ENCODE peak calls at places on chromosomes 1 and 21, in four cellular contexts. One of them, this sample, is unnamed.

GRCh38 chr1:225431081-225431863 is 3.4 kb upstream of the LBR start:
- DNase-seq in stimulated activated CD4-positive, alpha-beta T cell treated with anti-CD3 and anti-CD28 coated beads, TNF-alpha, amount 100 ng/mL, for 4 hours: no peak
- DNase-seq in NCI-H1105: no peak
- DNase-seq in non-pigmented ciliary epithelial cell: no peak
- DNase-seq in this sample: no peak

GRCh38 chr1:32989160-32989894 is 24.7 kb upstream of the RNF19B start:
- DNase-seq in stimulated activated CD4-positive, alpha-beta T cell treated with anti-CD3 and anti-CD28 coated beads, TNF-alpha, amount 100 ng/mL, for 4 hours: no peak
- DNase-seq in NCI-H1105: no peak
- DNase-seq in non-pigmented ciliary epithelial cell: peak
- DNase-seq in this sample: peak

GRCh38 chr21:44887126-44887806 is 13.8 kb upstream of the PTTG1IP start:
- DNase-seq in stimulated activated CD4-positive, alpha-beta T cell treated with anti-CD3 and anti-CD28 coated beads, TNF-alpha, amount 100 ng/mL, for 4 hours: no peak
- DNase-seq in NCI-H1105: no peak
- DNase-seq in non-pigmented ciliary epithelial cell: no peak
- DNase-seq in this sample: no peak

GRCh38 chr21:42852925-42853570 is 26.3 kb downstream of the WDR4 start:
- DNase-seq in stimulated activated CD4-positive, alpha-beta T cell treated with anti-CD3 and anti-CD28 coated beads, TNF-alpha, amount 100 ng/mL, for 4 hours: no peak
- DNase-seq in NCI-H1105: no peak
- DNase-seq in non-pigmented ciliary epithelial cell: no peak
- DNase-seq in this sample: no peak

GRCh38 chr1:46490603-46491499 is 1.2 kb downstream of the DMBX1 start:
- DNase-seq in stimulated activated CD4-positive, alpha-beta T cell treated with anti-CD3 and anti-CD28 coated beads, TNF-alpha, amount 100 ng/mL, for 4 hours: no peak
- DNase-seq in NCI-H1105: no peak
- DNase-seq in non-pigmented ciliary epithelial cell: no peak
- DNase-seq in this sample: no peak

GRCh38 chr1:230982698-230983097 is 3.8 kb downstream of the ARV1 start:
- DNase-seq in stimulated activated CD4-positive, alpha-beta T cell treated with anti-CD3 and anti-CD28 coated beads, TNF-alpha, amount 100 ng/mL, for 4 hours: no peak
- DNase-seq in NCI-H1105: no peak
- DNase-seq in non-pigmented ciliary epithelial cell: peak
- DNase-seq in this sample: no peak

GRCh38 chr1:195053478-195053877 is 1554.8 kb downstream of the KCNT2 start:
- DNase-seq in stimulated activated CD4-positive, alpha-beta T cell treated with anti-CD3 and anti-CD28 coated beads, TNF-alpha, amount 100 ng/mL, for 4 hours: no peak
- DNase-seq in NCI-H1105: no peak
- DNase-seq in non-pigmented ciliary epithelial cell: no peak
- DNase-seq in this sample: no peak

GRCh38 chr21:38918629-38919346 is 113.1 kb downstream of the ETS2 start:
- DNase-seq in stimulated activated CD4-positive, alpha-beta T cell treated with anti-CD3 and anti-CD28 coated beads, TNF-alpha, amount 100 ng/mL, for 4 hours: no peak
- DNase-seq in NCI-H1105: no peak
- DNase-seq in non-pigmented ciliary epithelial cell: no peak
- DNase-seq in this sample: no peak

GRCh38 chr1:7302126-7302525 is 469.0 kb upstream of the VAMP3 start:
- DNase-seq in stimulated activated CD4-positive, alpha-beta T cell treated with anti-CD3 and anti-CD28 coated beads, TNF-alpha, amount 100 ng/mL, for 4 hours: no peak
- DNase-seq in NCI-H1105: no peak
- DNase-seq in non-pigmented ciliary epithelial cell: no peak
- DNase-seq in this sample: no peak

GRCh38 chr1:33349778-33350610 is 29.1 kb upstream of the A3GALT2 start:
- DNase-seq in stimulated activated CD4-positive, alpha-beta T cell treated with anti-CD3 and anti-CD28 coated beads, TNF-alpha, amount 100 ng/mL, for 4 hours: peak
- DNase-seq in NCI-H1105: peak
- DNase-seq in non-pigmented ciliary epithelial cell: no peak
- DNase-seq in this sample: peak

GRCh38 chr21:42222386-42222785 is 3.4 kb downstream of the ABCG1 start:
- DNase-seq in stimulated activated CD4-positive, alpha-beta T cell treated with anti-CD3 and anti-CD28 coated beads, TNF-alpha, amount 100 ng/mL, for 4 hours: no peak
- DNase-seq in NCI-H1105: no peak
- DNase-seq in non-pigmented ciliary epithelial cell: no peak
- DNase-seq in this sample: no peak

GRCh38 chr1:213669964-213670691 is 317.6 kb upstream of the PROX1 start:
- DNase-seq in stimulated activated CD4-positive, alpha-beta T cell treated with anti-CD3 and anti-CD28 coated beads, TNF-alpha, amount 100 ng/mL, for 4 hours: no peak
- DNase-seq in NCI-H1105: peak
- DNase-seq in non-pigmented ciliary epithelial cell: no peak
- DNase-seq in this sample: no peak

GRCh38 chr1:247335871-247336270 is 4.2 kb upstream of the ZNF496 start:
- DNase-seq in stimulated activated CD4-positive, alpha-beta T cell treated with anti-CD3 and anti-CD28 coated beads, TNF-alpha, amount 100 ng/mL, for 4 hours: no peak
- DNase-seq in NCI-H1105: no peak
- DNase-seq in non-pigmented ciliary epithelial cell: no peak
- DNase-seq in this sample: no peak

GRCh38 chr1:10788592-10789006 is 7.8 kb downstream of the CASZ1 start:
- DNase-seq in stimulated activated CD4-positive, alpha-beta T cell treated with anti-CD3 and anti-CD28 coated beads, TNF-alpha, amount 100 ng/mL, for 4 hours: no peak
- DNase-seq in NCI-H1105: no peak
- DNase-seq in non-pigmented ciliary epithelial cell: no peak
- DNase-seq in this sample: no peak

GRCh38 chr1:201966171-201966570 is 10.9 kb downstream of the TIMM17A start:
- DNase-seq in stimulated activated CD4-positive, alpha-beta T cell treated with anti-CD3 and anti-CD28 coated beads, TNF-alpha, amount 100 ng/mL, for 4 hours: no peak
- DNase-seq in NCI-H1105: no peak
- DNase-seq in non-pigmented ciliary epithelial cell: no peak
- DNase-seq in this sample: no peak

GRCh38 chr1:203165101-203165799 is 10.4 kb downstream of the MYBPH start:
- DNase-seq in stimulated activated CD4-positive, alpha-beta T cell treated with anti-CD3 and anti-CD28 coated beads, TNF-alpha, amount 100 ng/mL, for 4 hours: no peak
- DNase-seq in NCI-H1105: no peak
- DNase-seq in non-pigmented ciliary epithelial cell: no peak
- DNase-seq in this sample: no peak

GRCh38 chr1:183135336-183135735 is 50.7 kb upstream of the LAMC2 start:
- DNase-seq in stimulated activated CD4-positive, alpha-beta T cell treated with anti-CD3 and anti-CD28 coated beads, TNF-alpha, amount 100 ng/mL, for 4 hours: no peak
- DNase-seq in NCI-H1105: no peak
- DNase-seq in non-pigmented ciliary epithelial cell: no peak
- DNase-seq in this sample: no peak

GRCh38 chr1:89125571-89126233 is at the start of gene GBP2:
- DNase-seq in stimulated activated CD4-positive, alpha-beta T cell treated with anti-CD3 and anti-CD28 coated beads, TNF-alpha, amount 100 ng/mL, for 4 hours: no peak
- DNase-seq in NCI-H1105: no peak
- DNase-seq in non-pigmented ciliary epithelial cell: peak
- DNase-seq in this sample: no peak

GRCh38 chr21:34526618-34527290 is 14.7 kb upstream of the KCNE1 start:
- DNase-seq in stimulated activated CD4-positive, alpha-beta T cell treated with anti-CD3 and anti-CD28 coated beads, TNF-alpha, amount 100 ng/mL, for 4 hours: peak
- DNase-seq in NCI-H1105: no peak
- DNase-seq in non-pigmented ciliary epithelial cell: peak
- DNase-seq in this sample: no peak

GRCh38 chr1:72037745-72038343 is 244.5 kb downstream of the NEGR1 start:
- DNase-seq in stimulated activated CD4-positive, alpha-beta T cell treated with anti-CD3 and anti-CD28 coated beads, TNF-alpha, amount 100 ng/mL, for 4 hours: no peak
- DNase-seq in NCI-H1105: peak
- DNase-seq in non-pigmented ciliary epithelial cell: peak
- DNase-seq in this sample: no peak

GRCh38 chr1:158020877-158021630 is 27.6 kb downstream of the KIRREL1 start:
- DNase-seq in stimulated activated CD4-positive, alpha-beta T cell treated with anti-CD3 and anti-CD28 coated beads, TNF-alpha, amount 100 ng/mL, for 4 hours: no peak
- DNase-seq in NCI-H1105: no peak
- DNase-seq in non-pigmented ciliary epithelial cell: no peak
- DNase-seq in this sample: no peak

GRCh38 chr1:204685236-204686006 is at the start of gene LRRN2:
- DNase-seq in stimulated activated CD4-positive, alpha-beta T cell treated with anti-CD3 and anti-CD28 coated beads, TNF-alpha, amount 100 ng/mL, for 4 hours: no peak
- DNase-seq in NCI-H1105: peak
- DNase-seq in non-pigmented ciliary epithelial cell: no peak
- DNase-seq in this sample: no peak

GRCh38 chr1:70627910-70628309 is 216.8 kb downstream of the CTH start:
- DNase-seq in stimulated activated CD4-positive, alpha-beta T cell treated with anti-CD3 and anti-CD28 coated beads, TNF-alpha, amount 100 ng/mL, for 4 hours: no peak
- DNase-seq in NCI-H1105: peak
- DNase-seq in non-pigmented ciliary epithelial cell: no peak
- DNase-seq in this sample: no peak

GRCh38 chr1:20483833-20484525 is 2.0 kb downstream of the CAMK2N1 start:
- DNase-seq in stimulated activated CD4-positive, alpha-beta T cell treated with anti-CD3 and anti-CD28 coated beads, TNF-alpha, amount 100 ng/mL, for 4 hours: no peak
- DNase-seq in NCI-H1105: peak
- DNase-seq in non-pigmented ciliary epithelial cell: no peak
- DNase-seq in this sample: no peak

GRCh38 chr21:37593740-37594471 is 227.3 kb downstream of the DYRK1A start:
- DNase-seq in stimulated activated CD4-positive, alpha-beta T cell treated with anti-CD3 and anti-CD28 coated beads, TNF-alpha, amount 100 ng/mL, for 4 hours: no peak
- DNase-seq in NCI-H1105: no peak
- DNase-seq in non-pigmented ciliary epithelial cell: no peak
- DNase-seq in this sample: no peak